ENCODE peak calls at places on chromosomes 5 and 9, in ten cellular contexts. M, U, Y, C, W, E, L, T, J and Q are unnamed samples.

GRCh38 chr9:124285903-124286291 is 28.1 kb downstream of the NEK6 start:
- DNase-seq in T (no peak), L (peak), M (peak), C (no peak), E (peak), J (peak), Y (no peak), W (peak), U (no peak), Q (no peak)

GRCh38 chr9:86948153-86948929 is 1.0 kb upstream of the GAS1 start:
- DNase-seq in E (peak), W (peak), T (peak), M (peak), U (peak), C (peak), Y (peak), J (peak), L (peak), Q (no peak)

GRCh38 chr9:11312976-11313375 is 700.2 kb upstream of the PTPRD start:
- DNase-seq in Y (peak), M (no peak), W (no peak), C (no peak), T (no peak), E (no peak), U (no peak), J (no peak), L (no peak), Q (no peak)

GRCh38 chr9:132703336-132703735 is 33.1 kb downstream of the GTF3C4 start:
- DNase-seq in M (no peak), U (no peak), E (no peak), T (no peak), L (no peak), C (no peak), W (peak), J (no peak), Y (no peak), Q (no peak)

GRCh38 chr9:127455299-127455992 is 4.1 kb downstream of the LRSAM1 start:
- DNase-seq in Y (no peak), T (no peak), U (no peak), L (peak), C (no peak), M (no peak), W (no peak), E (no peak), J (peak), Q (no peak)

GRCh38 chr9:78543353-78543752 is 246.4 kb downstream of the PSAT1 start:
- DNase-seq in E (no peak), C (no peak), Y (no peak), M (no peak), J (no peak), L (no peak), T (no peak), W (no peak), U (no peak), Q (no peak)

GRCh38 chr5:38782185-38782584 is 63.6 kb upstream of the OSMR start:
- DNase-seq in E (no peak), Y (no peak), M (no peak), L (no peak), C (no peak), T (no peak), J (no peak), W (no peak), U (no peak), Q (no peak)

GRCh38 chr5:51181495-51181894 is 201.8 kb upstream of the ISL1 start:
- DNase-seq in Y (no peak), J (no peak), C (no peak), W (no peak), U (no peak), T (no peak), E (no peak), M (no peak), L (no peak), Q (no peak)

GRCh38 chr5:136082390-136083193 is 50.1 kb upstream of the SMAD5 start:
- DNase-seq in E (peak), T (peak), J (peak), L (peak), Y (peak), C (no peak), W (peak), M (peak), U (no peak), Q (peak)

GRCh38 chr9:136882109-136882946 is 4.0 kb upstream of the TRAF2 start:
- DNase-seq in W (peak), C (no peak), E (peak), J (peak), Y (no peak), L (peak), M (peak), T (no peak), U (no peak), Q (no peak)

GRCh38 chr9:88829276-88829675 is 162.0 kb upstream of the S1PR3 start:
- DNase-seq in T (no peak), U (no peak), M (no peak), Y (no peak), J (peak), L (no peak), W (no peak), E (no peak), C (no peak), Q (no peak)

GRCh38 chr9:133144142-133144886 is 19.4 kb downstream of the GBGT1 start:
- DNase-seq in T (peak), J (peak), M (peak), E (peak), W (peak), C (peak), U (no peak), L (peak), Y (peak), Q (peak)

GRCh38 chr5:95892784-95893354 is 68.8 kb downstream of the ELL2 start:
- DNase-seq in C (peak), E (no peak), J (peak), U (no peak), Y (no peak), M (no peak), W (no peak), T (no peak), L (peak), Q (no peak)